ENCODE peak calls at places on chromosomes 12 and 14, in seven cellular contexts. D is left ventricle myocardium superior, C is DMS153, F is KG1, Y is Caki2, G is iris pigment epithelial cell, A is putamen. W is an unnamed sample.
A peak's percentile ranks its signal among the peaks of the same experiment; 100 is the strongest.

GRCh38 chr12:49615725-49616124 is 7.6 kb upstream of the PRPF40B start:
- DNase-seq in D (no peak), C (no peak), F (no peak), Y (peak; percentile 25), G (peak; percentile 62), A (no peak), W (no peak)

GRCh38 chr14:74425525-74426201 is 347 bp downstream of the SYNDIG1L start:
- DNase-seq in D (peak; percentile 70), C (no peak), F (peak; percentile 2), Y (peak; percentile 14), G (peak; percentile 8), A (no peak), W (peak; percentile 66)

GRCh38 chr14:59161571-59162175 is 26.8 kb upstream of the DAAM1 start:
- DNase-seq in D (no peak), C (no peak), F (no peak), Y (no peak), G (peak; percentile 83), A (peak; percentile 11), W (peak; percentile 45)

GRCh38 chr14:38330262-38330661 is 74.4 kb upstream of the CLEC14A start:
- DNase-seq in D (no peak), C (no peak), F (no peak), Y (no peak), G (no peak), A (no peak), W (no peak)

GRCh38 chr12:23204933-23205778 is 580.2 kb downstream of the ETNK1 start:
- DNase-seq in D (no peak), C (peak; percentile 40), F (peak; percentile 0), Y (peak; percentile 28), G (peak; percentile 57), A (peak; percentile 17), W (no peak)

GRCh38 chr12:10554228-10554970 is 48.7 kb downstream of the EIF2S3B start:
- DNase-seq in D (no peak), C (no peak), F (no peak), Y (no peak), G (no peak), A (no peak), W (no peak)

GRCh38 chr12:70150230-70150629 is 93.0 kb upstream of the CNOT2 start:
- DNase-seq in D (no peak), C (no peak), F (no peak), Y (no peak), G (no peak), A (no peak), W (no peak)

GRCh38 chr12:79121486-79121885 is 256.9 kb downstream of the SYT1 start:
- DNase-seq in D (no peak), C (no peak), F (no peak), Y (peak; percentile 27), G (peak; percentile 13), A (no peak), W (no peak)

GRCh38 chr12:111078731-111079130 is 158.4 kb upstream of the MYL2 start:
- DNase-seq in D (no peak), C (no peak), F (no peak), Y (no peak), G (no peak), A (no peak), W (no peak)

GRCh38 chr12:107864235-107864634 is 89.7 kb downstream of the ASCL4 start:
- DNase-seq in D (no peak), C (no peak), F (no peak), Y (no peak), G (no peak), A (no peak), W (no peak)

GRCh38 chr14:56581041-56581727 is 1.6 kb downstream of the TMEM260 start:
- DNase-seq in D (no peak), C (no peak), F (no peak), Y (no peak), G (no peak), A (no peak), W (no peak)

GRCh38 chr14:68506021-68506644 is 286.7 kb downstream of the ZFP36L1 start:
- DNase-seq in D (no peak), C (no peak), F (no peak), Y (no peak), G (peak; percentile 51), A (no peak), W (no peak)

GRCh38 chr14:31418440-31418839 is 1.9 kb downstream of the HEATR5A start:
- DNase-seq in D (no peak), C (no peak), F (no peak), Y (no peak), G (no peak), A (no peak), W (no peak)

GRCh38 chr14:34593740-34594375 is 36.1 kb downstream of the SNX6 start:
- DNase-seq in D (no peak), C (no peak), F (no peak), Y (no peak), G (peak; percentile 87), A (no peak), W (no peak)

GRCh38 chr14:75274899-75275569 is 3.6 kb upstream of the FOS start:
- DNase-seq in D (peak; percentile 52), C (no peak), F (peak; percentile 43), Y (no peak), G (peak; percentile 98), A (peak; percentile 61), W (no peak)

GRCh38 chr14:89294060-89294459 is 123.0 kb downstream of the FOXN3 start:
- DNase-seq in D (peak; percentile 75), C (no peak), F (no peak), Y (no peak), G (no peak), A (no peak), W (no peak)

GRCh38 chr12:116881867-116882507 is 746 bp upstream of the HRK start:
- DNase-seq in D (no peak), C (no peak), F (no peak), Y (no peak), G (no peak), A (no peak), W (no peak)

GRCh38 chr14:74737753-74738325 is 24.9 kb downstream of the FCF1 start:
- DNase-seq in D (no peak), C (no peak), F (no peak), Y (peak; percentile 5), G (peak; percentile 42), A (no peak), W (no peak)

GRCh38 chr12:102958073-102958829 is 777 bp downstream of the ASCL1 start:
- DNase-seq in D (peak; percentile 30), C (no peak), F (no peak), Y (peak; percentile 61), G (peak; percentile 60), A (no peak), W (no peak)

GRCh38 chr14:89736866-89737265 is 217.7 kb downstream of the EFCAB11 start:
- DNase-seq in D (no peak), C (no peak), F (no peak), Y (no peak), G (peak; percentile 18), A (no peak), W (no peak)